ENCODE peak calls at places on chromosome 5, in four cellular contexts. One of them, this sample, is unnamed.

GRCh38 chr5:158903006-158903405 is 196.7 kb downstream of the EBF1 start:
- DNase-seq in lower leg skin: no peak
- DNase-seq in IMR-90: no peak
- DNase-seq in AG10803: no peak
- DNase-seq in this sample: no peak

GRCh38 chr5:134541736-134542376 is 16.4 kb downstream of the JADE2 start:
- DNase-seq in IMR-90: peak; percentile 64
- DNase-seq in AG10803: no peak
- DNase-seq in lower leg skin: no peak
- DNase-seq in this sample: no peak

GRCh38 chr5:114018178-114018577 is 343.7 kb upstream of the KCNN2 start:
- DNase-seq in lower leg skin: no peak
- DNase-seq in IMR-90: peak; percentile 1
- DNase-seq in AG10803: no peak
- DNase-seq in this sample: no peak

GRCh38 chr5:115096034-115096769 is 73.5 kb downstream of the TRIM36 start:
- DNase-seq in AG10803: no peak
- DNase-seq in IMR-90: no peak
- DNase-seq in lower leg skin: no peak
- DNase-seq in this sample: no peak

GRCh38 chr5:141650851-141651727 is at the start of gene FCHSD1:
- DNase-seq in AG10803: peak; percentile 74
- DNase-seq in lower leg skin: peak; percentile 98
- DNase-seq in IMR-90: peak; percentile 75
- DNase-seq in this sample: peak; percentile 47

GRCh38 chr5:103918668-103919367 is 356.2 kb upstream of the NUDT12 start:
- DNase-seq in lower leg skin: no peak
- DNase-seq in AG10803: peak; percentile 83
- DNase-seq in IMR-90: peak; percentile 35
- DNase-seq in this sample: no peak

GRCh38 chr5:177427211-177427822 is 841 bp downstream of the GRK6 start:
- DNase-seq in IMR-90: no peak
- DNase-seq in lower leg skin: no peak
- DNase-seq in AG10803: no peak
- DNase-seq in this sample: no peak

GRCh38 chr5:79237735-79238560 is 2.0 kb downstream of the JMY start:
- DNase-seq in AG10803: no peak
- DNase-seq in lower leg skin: no peak
- DNase-seq in IMR-90: no peak
- DNase-seq in this sample: no peak

GRCh38 chr5:137741718-137742117 is 5.8 kb upstream of the KLHL3 start:
- DNase-seq in AG10803: no peak
- DNase-seq in lower leg skin: no peak
- DNase-seq in IMR-90: no peak
- DNase-seq in this sample: no peak

GRCh38 chr5:100827481-100827889 is 75.6 kb downstream of the ST8SIA4 start:
- DNase-seq in AG10803: no peak
- DNase-seq in lower leg skin: peak; percentile 72
- DNase-seq in IMR-90: no peak
- DNase-seq in this sample: no peak

GRCh38 chr5:178090856-178091255 is 22.5 kb upstream of the N4BP3 start:
- DNase-seq in IMR-90: no peak
- DNase-seq in lower leg skin: no peak
- DNase-seq in AG10803: no peak
- DNase-seq in this sample: no peak

GRCh38 chr5:77937015-77937908 is 161.1 kb upstream of the TBCA start:
- DNase-seq in IMR-90: no peak
- DNase-seq in lower leg skin: no peak
- DNase-seq in AG10803: no peak
- DNase-seq in this sample: no peak

GRCh38 chr5:388266-389196 is 54.4 kb upstream of the EXOC3 start:
- DNase-seq in IMR-90: no peak
- DNase-seq in lower leg skin: peak; percentile 85
- DNase-seq in AG10803: no peak
- DNase-seq in this sample: no peak

GRCh38 chr5:134846641-134846960 is 833 bp downstream of the C5orf24 start:
- DNase-seq in IMR-90: no peak
- DNase-seq in lower leg skin: no peak
- DNase-seq in AG10803: no peak
- DNase-seq in this sample: no peak

GRCh38 chr5:111308951-111309350 is 84.8 kb downstream of the CAMK4 start:
- DNase-seq in AG10803: no peak
- DNase-seq in lower leg skin: no peak
- DNase-seq in IMR-90: no peak
- DNase-seq in this sample: no peak

GRCh38 chr5:43514471-43514815 is 505 bp downstream of the C5orf34 start:
- DNase-seq in IMR-90: peak; percentile 87
- DNase-seq in lower leg skin: no peak
- DNase-seq in AG10803: peak; percentile 75
- DNase-seq in this sample: peak; percentile 10

GRCh38 chr5:103724272-103724671 is 161.7 kb upstream of the NUDT12 start:
- DNase-seq in lower leg skin: no peak
- DNase-seq in IMR-90: no peak
- DNase-seq in AG10803: no peak
- DNase-seq in this sample: no peak

GRCh38 chr5:9546973-9547947 is 1.4 kb upstream of the SEMA5A start:
- DNase-seq in lower leg skin: no peak
- DNase-seq in AG10803: peak; percentile 91
- DNase-seq in IMR-90: peak; percentile 62
- DNase-seq in this sample: no peak
- H3K4me3 ChIP-seq in lower leg skin: no peak overlapping the region
- H3K4me3 ChIP-seq in AG10803: peak overlapping the region; percentile 95
- H3K4me3 ChIP-seq in IMR-90: peak overlapping the region; percentile 94
- H3K4me3 ChIP-seq in this sample: peak overlapping the region; percentile 70

GRCh38 chr5:73233461-73234151 is 60.6 kb downstream of the TMEM174 start:
- DNase-seq in lower leg skin: no peak
- DNase-seq in AG10803: no peak
- DNase-seq in IMR-90: no peak
- DNase-seq in this sample: no peak

GRCh38 chr5:73232266-73233041 is 59.5 kb downstream of the TMEM174 start:
- DNase-seq in AG10803: peak; percentile 63
- DNase-seq in IMR-90: no peak
- DNase-seq in lower leg skin: no peak
- DNase-seq in this sample: no peak

GRCh38 chr5:73236541-73237128 is 63.6 kb downstream of the TMEM174 start:
- DNase-seq in IMR-90: no peak
- DNase-seq in AG10803: no peak
- DNase-seq in lower leg skin: no peak
- DNase-seq in this sample: no peak

GRCh38 chr5:73233053-73233460 is 60.1 kb downstream of the TMEM174 start:
- DNase-seq in IMR-90: no peak
- DNase-seq in AG10803: no peak
- DNase-seq in lower leg skin: no peak
- DNase-seq in this sample: no peak

GRCh38 chr5:73234156-73234555 is 61.2 kb downstream of the TMEM174 start:
- DNase-seq in lower leg skin: no peak
- DNase-seq in AG10803: no peak
- DNase-seq in IMR-90: no peak
- DNase-seq in this sample: no peak
- H3K4me3 ChIP-seq in lower leg skin: no peak overlapping the region
- H3K4me3 ChIP-seq in AG10803: no peak overlapping the region
- H3K4me3 ChIP-seq in IMR-90: no peak overlapping the region
- H3K4me3 ChIP-seq in this sample: no peak overlapping the region

GRCh38 chr5:116567100-116567499 is 7.5 kb downstream of the SEMA6A start:
- DNase-seq in lower leg skin: no peak
- DNase-seq in IMR-90: no peak
- DNase-seq in AG10803: no peak
- DNase-seq in this sample: no peak
- H3K4me3 ChIP-seq in lower leg skin: no peak overlapping the region
- H3K4me3 ChIP-seq in IMR-90: no peak overlapping the region
- H3K4me3 ChIP-seq in AG10803: no peak overlapping the region
- H3K4me3 ChIP-seq in this sample: no peak overlapping the region

GRCh38 chr5:35856186-35857003 is at the start of gene IL7R:
- DNase-seq in lower leg skin: no peak
- DNase-seq in IMR-90: peak; percentile 79
- DNase-seq in AG10803: peak; percentile 34
- DNase-seq in this sample: no peak
- H3K4me3 ChIP-seq in lower leg skin: no peak within 1 kb of the TSS
- H3K4me3 ChIP-seq in IMR-90: peak within 1 kb of the TSS; percentile 52
- H3K4me3 ChIP-seq in AG10803: peak within 1 kb of the TSS; percentile 43
- H3K4me3 ChIP-seq in this sample: peak within 1 kb of the TSS; percentile 33

DNA sequence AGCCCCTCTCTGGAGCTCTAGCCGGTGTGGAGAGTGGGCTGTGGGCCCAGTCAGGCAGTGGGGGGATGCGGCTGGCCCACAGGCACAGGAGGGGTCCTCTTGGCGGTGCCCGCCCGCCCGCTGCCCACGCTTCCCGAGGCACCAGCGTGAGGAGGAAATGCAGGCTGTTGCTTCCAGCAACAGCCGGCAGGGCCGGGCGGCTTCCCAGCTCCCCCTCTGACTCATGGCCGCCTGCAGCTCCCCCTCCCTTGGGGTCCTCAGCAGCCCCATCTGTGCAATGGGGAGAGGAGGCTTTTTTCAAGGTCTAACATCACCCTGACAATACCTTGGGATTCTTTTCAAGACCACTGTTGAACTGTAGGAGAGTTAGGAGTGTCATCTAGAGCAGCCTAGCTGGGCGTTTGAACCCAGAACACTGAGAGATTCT is 10.4 kb downstream of the CXXC5 start:
- DNase-seq in AG10803: peak; percentile 67
- DNase-seq in lower leg skin: no peak
- DNase-seq in IMR-90: peak; percentile 51
- DNase-seq in this sample: no peak
- H3K4me3 ChIP-seq in AG10803: peak overlapping the region; percentile 52
- H3K4me3 ChIP-seq in lower leg skin: no peak overlapping the region
- H3K4me3 ChIP-seq in IMR-90: no peak overlapping the region
- H3K4me3 ChIP-seq in this sample: no peak overlapping the region